ENCODE peak calls at places on chromosome 14, in four cellular contexts. S, M, E and K are unnamed samples.

GRCh38 chr14:56659964-56660551 is 80.5 kb downstream of the TMEM260 start:
- DNase-seq in S (no peak), M (peak), E (peak), K (peak)

GRCh38 chr14:89303452-89304435 is 113.3 kb downstream of the FOXN3 start:
- DNase-seq in S (peak), M (no peak), E (no peak), K (no peak)

GRCh38 chr14:53851394-53852056 is 105.1 kb downstream of the BMP4 start:
- DNase-seq in S (no peak), M (no peak), E (no peak), K (no peak)

GRCh38 chr14:41072776-41073175 is 533.9 kb upstream of the LRFN5 start:
- DNase-seq in S (no peak), M (no peak), E (no peak), K (no peak)

GRCh38 chr14:22190411-22191191 is 398.4 kb downstream of the DAD1 start:
- DNase-seq in S (no peak), M (no peak), E (no peak), K (no peak)

GRCh38 chr14:68679746-68680467 is 113.0 kb downstream of the ZFP36L1 start:
- DNase-seq in S (no peak), M (no peak), E (no peak), K (no peak)

GRCh38 chr14:60945984-60946383 is 34.9 kb downstream of the TRMT5 start:
- DNase-seq in S (no peak), M (no peak), E (no peak), K (no peak)

GRCh38 chr14:96260341-96260821 is 4.4 kb downstream of the BDKRB1 start:
- DNase-seq in S (no peak), M (no peak), E (no peak), K (no peak)

GRCh38 chr14:48690349-48690748 is 895.8 kb downstream of the RPS29 start:
- DNase-seq in S (no peak), M (peak), E (no peak), K (peak)

GRCh38 chr14:64581363-64581762 is 31.6 kb downstream of the PPP1R36 start:
- DNase-seq in S (no peak), M (no peak), E (no peak), K (no peak)

GRCh38 chr14:105120056-105120455 is 48.5 kb downstream of the JAG2 start:
- DNase-seq in S (no peak), M (no peak), E (no peak), K (no peak)

GRCh38 chr14:25431211-25432076 is 381.5 kb upstream of the STXBP6 start:
- DNase-seq in S (no peak), M (peak), E (no peak), K (peak)

GRCh38 chr14:85531594-85532391 is 1.8 kb downstream of the FLRT2 start:
- DNase-seq in S (no peak), M (peak), E (no peak), K (peak)

GRCh38 chr14:105493921-105494605 is 3.0 kb downstream of the TEDC1 start:
- DNase-seq in S (no peak), M (peak), E (no peak), K (no peak)

GRCh38 chr14:55332654-55333570 is 61.7 kb downstream of the FBXO34 start:
- DNase-seq in S (no peak), M (no peak), E (no peak), K (no peak)

GRCh38 chr14:22099942-22100763 is 426.5 kb upstream of the OR4E1 start:
- DNase-seq in S (no peak), M (peak), E (peak), K (peak)

GRCh38 chr14:65496178-65496993 is 83.9 kb downstream of the FUT8 start:
- DNase-seq in S (no peak), M (peak), E (no peak), K (no peak)

GRCh38 chr14:59314019-59314608 is 125.6 kb downstream of the DAAM1 start:
- DNase-seq in S (no peak), M (peak), E (no peak), K (no peak)

GRCh38 chr14:44960146-44960545 is 1.6 kb downstream of the KLHL28 start:
- DNase-seq in S (no peak), M (peak), E (no peak), K (no peak)

GRCh38 chr14:78005325-78005724 is 164.8 kb upstream of the NRXN3 start:
- DNase-seq in S (peak), M (peak), E (no peak), K (no peak)

GRCh38 chr14:42224053-42224888 is 617.6 kb downstream of the LRFN5 start:
- DNase-seq in S (peak), M (peak), E (no peak), K (peak)

GRCh38 chr14:100774164-100774537 is 47.5 kb downstream of the DLK1 start:
- DNase-seq in S (no peak), M (no peak), E (no peak), K (no peak)

GRCh38 chr14:105742531-105742848 is 216.1 kb downstream of the TMEM121 start:
- DNase-seq in S (no peak), M (no peak), E (no peak), K (no peak)

GRCh38 chr14:95711476-95712176 is 2.3 kb downstream of the TCL1A start:
- DNase-seq in S (no peak), M (no peak), E (no peak), K (no peak)

GRCh38 chr14:71119832-71120231 is 212.6 kb downstream of the PCNX1 start:
- DNase-seq in S (no peak), M (no peak), E (no peak), K (no peak)

GRCh38 chr14:72904840-72905561 is 11.1 kb upstream of the DPF3 start:
- DNase-seq in S (no peak), M (peak), E (peak), K (peak)

GRCh38 chr14:78254911-78255431 is 84.8 kb downstream of the NRXN3 start:
- DNase-seq in S (no peak), M (peak), E (no peak), K (no peak)

GRCh38 chr14:61562321-61563161 is 132.8 kb upstream of the HIF1A start:
- DNase-seq in S (no peak), M (peak), E (no peak), K (no peak)

GRCh38 chr14:75428230-75429104 is 645 bp downstream of the JDP2 start:
- DNase-seq in S (no peak), M (no peak), E (no peak), K (peak)

GRCh38 chr14:75604979-75605825 is 26.8 kb downstream of the FLVCR2 start:
- DNase-seq in S (no peak), M (no peak), E (no peak), K (no peak)

GRCh38 chr14:30330452-30330851 is 228.5 kb upstream of the G2E3 start:
- DNase-seq in S (no peak), M (no peak), E (no peak), K (peak)

GRCh38 chr14:37599527-37600368 is 4.3 kb downstream of the TTC6 start:
- DNase-seq in S (no peak), M (no peak), E (no peak), K (peak)

GRCh38 chr14:96272777-96273471 is 16.9 kb downstream of the BDKRB1 start:
- DNase-seq in S (no peak), M (peak), E (no peak), K (no peak)

DNA sequence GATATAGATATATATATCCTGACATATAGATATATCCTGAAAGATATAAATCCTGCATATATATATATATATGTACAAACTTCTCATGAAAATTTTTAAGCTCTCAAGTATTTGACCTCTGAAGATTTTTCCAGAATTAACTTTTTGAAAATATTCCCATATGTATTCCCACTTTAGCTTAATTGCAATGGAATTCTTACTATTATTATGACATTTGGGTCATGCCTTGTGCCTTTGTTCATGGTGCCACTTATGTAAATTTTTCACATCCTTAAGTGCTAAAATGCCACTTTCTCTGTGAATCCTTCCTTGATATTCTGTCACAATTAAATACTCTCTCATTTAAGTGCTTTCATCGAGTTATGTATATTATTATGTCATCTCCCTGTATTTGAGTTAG is 398.2 kb upstream of the SEL1L start:
- DNase-seq in S (no peak), M (no peak), E (no peak), K (no peak)
- TF ChIP-seq REST in S (no peak), M (no peak), E (no peak), K (no peak)

GRCh38 chr14:50666772-50667490 is 1.2 kb downstream of the SAV1 start:
- DNase-seq in S (no peak), M (peak), E (no peak), K (peak)

GRCh38 chr14:50669441-50669986 is 1.4 kb upstream of the SAV1 start:
- DNase-seq in S (no peak), M (no peak), E (no peak), K (peak)

GRCh38 chr14:50668852-50669194 is 717 bp upstream of the SAV1 start:
- DNase-seq in S (no peak), M (no peak), E (no peak), K (no peak)

GRCh38 chr14:50667491-50668007 is 557 bp downstream of the SAV1 start:
- DNase-seq in S (no peak), M (no peak), E (no peak), K (peak)

GRCh38 chr14:50668008-50668851 is at the start of gene SAV1:
- DNase-seq in S (no peak), M (peak), E (peak), K (peak)
- TF ChIP-seq REST in S (no peak), M (no peak), E (no peak), K (no peak)

GRCh38 chr14:99264691-99265090 is 7.3 kb downstream of the BCL11B start:
- DNase-seq in S (no peak), M (no peak), E (no peak), K (no peak)

GRCh38 chr14:99265571-99265970 is 6.4 kb downstream of the BCL11B start:
- DNase-seq in S (no peak), M (no peak), E (no peak), K (no peak)

GRCh38 chr14:99268776-99269510 is 3.1 kb downstream of the BCL11B start:
- DNase-seq in S (no peak), M (no peak), E (no peak), K (peak)

GRCh38 chr14:99267871-99268775 is 3.9 kb downstream of the BCL11B start:
- DNase-seq in S (no peak), M (no peak), E (no peak), K (no peak)

DNA sequence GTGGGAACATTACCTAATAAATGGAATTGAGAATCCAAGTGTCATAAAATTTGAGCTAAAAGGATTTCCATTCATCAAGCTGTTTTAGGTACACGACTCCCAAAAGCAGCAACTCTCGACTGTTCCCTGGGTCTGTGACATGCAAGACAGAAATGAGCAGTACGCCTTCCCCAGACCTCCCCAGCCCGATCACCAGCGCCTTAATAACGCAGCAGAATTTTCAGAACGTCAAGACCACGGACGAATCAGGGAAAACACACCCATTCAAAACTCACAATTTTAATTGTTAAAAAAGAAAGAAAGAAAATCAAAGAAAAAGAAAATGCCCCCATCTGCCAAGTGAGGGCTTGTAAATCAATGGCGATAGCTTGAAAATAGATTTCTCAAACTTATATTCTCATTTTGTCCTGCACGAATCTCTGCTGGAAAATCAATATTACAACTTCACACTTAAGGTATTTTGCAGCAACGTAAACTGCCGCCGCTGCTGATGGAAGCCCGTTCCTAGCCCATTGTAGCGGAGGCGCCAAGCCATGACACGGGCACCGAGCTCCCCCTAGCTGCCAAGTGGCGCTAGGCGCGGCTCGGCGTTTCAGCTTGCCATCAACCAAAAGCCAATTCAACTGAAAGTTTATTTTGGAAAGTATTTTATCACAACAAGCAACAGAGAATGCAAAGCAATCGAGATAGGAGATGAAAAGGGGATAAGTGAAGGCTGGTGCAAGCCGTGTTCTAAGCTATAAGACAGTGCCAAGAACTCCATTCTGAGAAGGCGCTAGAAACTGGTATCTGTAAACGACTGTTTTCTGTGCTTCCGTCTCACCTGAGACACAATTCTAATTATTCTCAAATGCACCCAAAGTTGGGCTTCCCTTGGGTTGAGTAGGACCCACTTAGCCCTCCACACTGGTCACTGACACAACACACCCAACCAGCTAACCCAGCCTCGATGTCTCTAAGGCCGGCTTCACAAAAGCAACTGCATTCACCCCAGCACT is 5.5 kb downstream of the BCL11B start:
- DNase-seq in S (no peak), M (peak), E (no peak), K (peak)
- TF ChIP-seq REST in S (no peak), M (no peak), E (no peak), K (no peak)

GRCh38 chr14:81385824-81386223 is 14.3 kb downstream of the STON2 start:
- DNase-seq in S (no peak), M (no peak), E (no peak), K (no peak)

GRCh38 chr14:81388236-81388801 is 11.8 kb downstream of the STON2 start:
- DNase-seq in S (no peak), M (no peak), E (no peak), K (no peak)

GRCh38 chr14:81382517-81383225 is 17.5 kb downstream of the STON2 start:
- DNase-seq in S (no peak), M (no peak), E (no peak), K (no peak)

GRCh38 chr14:81386379-81386778 is 13.7 kb downstream of the STON2 start:
- DNase-seq in S (no peak), M (no peak), E (no peak), K (peak)

GRCh38 chr14:81384900-81385299 is 15.2 kb downstream of the STON2 start:
- DNase-seq in S (no peak), M (no peak), E (no peak), K (no peak)
- TF ChIP-seq REST in S (no peak), M (no peak), E (no peak), K (no peak)

GRCh38 chr14:87810711-87811110 is 182.3 kb downstream of the GALC start:
- DNase-seq in S (no peak), M (peak), E (no peak), K (no peak)
- TF ChIP-seq REST in S (no peak), M (no peak), E (no peak), K (no peak)